ENCODE peak calls at places on chromosomes 2 and 18, in nine cellular contexts. T is choroid plexus epithelial cell, J is PC-9, M is AG10803, P is A549, R is WTC11, L is kidney epithelial cell, O is A673, G is astrocyte of the spinal cord. F is an unnamed sample.

GRCh38 chr2:176139621-176140020 is 10.1 kb downstream of the HOXD8 start:
- DNase-seq in T (no peak), J (no peak), M (peak; percentile 34), P (no peak), R (no peak), L (no peak), O (peak; percentile 55), G (no peak), F (no peak)

GRCh38 chr2:106314427-106314826 is 120.3 kb upstream of the UXS1 start:
- DNase-seq in T (no peak), J (no peak), M (no peak), P (no peak), R (no peak), L (no peak), O (no peak), G (no peak), F (no peak)

GRCh38 chr2:61911510-61911909 is 6.0 kb downstream of the COMMD1 start:
- DNase-seq in T (peak; percentile 25), J (no peak), M (no peak), P (no peak), R (no peak), L (no peak), O (no peak), G (no peak), F (no peak)

GRCh38 chr2:16677875-16678274 is 12.2 kb upstream of the CYRIA start:
- DNase-seq in T (no peak), J (no peak), M (no peak), P (no peak), R (no peak), L (no peak), O (no peak), G (no peak), F (no peak)

GRCh38 chr2:230643576-230644291 is 68.9 kb upstream of the CAB39 start:
- DNase-seq in T (no peak), J (no peak), M (no peak), P (no peak), R (no peak), L (no peak), O (no peak), G (no peak), F (no peak)

GRCh38 chr2:43823751-43824150 is 14.9 kb downstream of the ABCG5 start:
- DNase-seq in T (no peak), J (no peak), M (no peak), P (no peak), R (no peak), L (no peak), O (no peak), G (no peak), F (no peak)

GRCh38 chr2:233346374-233346773 is 7.9 kb upstream of the DGKD start:
- DNase-seq in T (no peak), J (no peak), M (no peak), P (no peak), R (no peak), L (no peak), O (no peak), G (no peak), F (no peak)

GRCh38 chr18:62510744-62511143 is 12.1 kb upstream of the ZCCHC2 start:
- DNase-seq in T (no peak), J (no peak), M (no peak), P (no peak), R (no peak), L (no peak), O (no peak), G (no peak), F (no peak)

GRCh38 chr2:168562971-168563370 is 106.9 kb downstream of the CERS6 start:
- DNase-seq in T (no peak), J (no peak), M (no peak), P (no peak), R (no peak), L (no peak), O (no peak), G (no peak), F (no peak)

GRCh38 chr2:63189026-63189425 is 138.4 kb downstream of the OTX1 start:
- DNase-seq in T (peak; percentile 72), J (peak; percentile 33), M (peak; percentile 47), P (peak; percentile 48), R (peak; percentile 63), L (no peak), O (peak; percentile 75), G (peak; percentile 33), F (peak; percentile 68)

GRCh38 chr18:10169064-10169562 is 255.3 kb downstream of the VAPA start:
- DNase-seq in T (peak; percentile 59), J (no peak), M (peak; percentile 42), P (no peak), R (no peak), L (no peak), O (no peak), G (peak; percentile 82), F (no peak)

GRCh38 chr2:60555066-60555793 is 1.8 kb upstream of the BCL11A start:
- DNase-seq in T (peak; percentile 82), J (peak; percentile 30), M (peak; percentile 65), P (peak; percentile 46), R (peak; percentile 57), L (peak; percentile 38), O (peak; percentile 88), G (peak; percentile 72), F (peak; percentile 64)

GRCh38 chr2:181789827-181790448 is 101.6 kb upstream of the ITPRID2 start:
- DNase-seq in T (no peak), J (no peak), M (no peak), P (no peak), R (no peak), L (no peak), O (no peak), G (no peak), F (no peak)

GRCh38 chr18:23032030-23032582 is 99.0 kb downstream of the RBBP8 start:
- DNase-seq in T (peak; percentile 84), J (no peak), M (peak; percentile 93), P (no peak), R (no peak), L (peak; percentile 28), O (peak; percentile 12), G (peak; percentile 66), F (no peak)

GRCh38 chr2:41937464-41937861 is 110.4 kb upstream of the PKDCC start:
- DNase-seq in T (no peak), J (no peak), M (peak; percentile 67), P (no peak), R (peak; percentile 38), L (no peak), O (peak; percentile 94), G (no peak), F (no peak)

GRCh38 chr2:100321881-100322820 is at the start of gene LONRF2:
- DNase-seq in T (peak; percentile 6), J (no peak), M (peak; percentile 5), P (peak; percentile 44), R (peak; percentile 43), L (no peak), O (peak; percentile 18), G (no peak), F (peak; percentile 66)

GRCh38 chr2:134008837-134009236 is 245.0 kb upstream of the MGAT5 start:
- DNase-seq in T (no peak), J (no peak), M (no peak), P (no peak), R (no peak), L (no peak), O (no peak), G (no peak), F (no peak)

DNA sequence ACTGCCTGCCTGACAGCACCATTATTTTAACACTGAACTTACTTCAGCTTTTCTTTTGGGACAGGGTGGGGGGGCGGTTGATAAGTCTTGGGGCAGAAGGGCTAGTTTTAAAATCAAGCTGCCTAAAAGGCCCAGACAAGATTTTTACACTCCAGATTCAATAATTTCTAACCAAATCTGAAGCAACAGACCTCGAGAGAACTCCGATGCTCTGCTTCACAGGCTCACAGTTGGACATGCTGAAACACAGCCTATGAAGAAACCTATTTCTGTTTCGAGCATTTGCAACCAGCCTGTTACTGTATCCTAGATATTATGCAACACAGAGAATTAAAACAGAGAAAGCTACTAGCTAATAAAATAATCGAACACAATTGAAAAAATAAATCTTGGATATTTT is 1.3 kb upstream of the MYT1L start:
- DNase-seq in T (no peak), J (no peak), M (no peak), P (no peak), R (no peak), L (no peak), O (no peak), G (no peak), F (no peak)
- TF ChIP-seq CTCF in T (no peak), J (no peak), M (no peak), P (no peak), R (no peak), L (no peak), O (no peak), G (no peak), F (no peak)

DNA sequence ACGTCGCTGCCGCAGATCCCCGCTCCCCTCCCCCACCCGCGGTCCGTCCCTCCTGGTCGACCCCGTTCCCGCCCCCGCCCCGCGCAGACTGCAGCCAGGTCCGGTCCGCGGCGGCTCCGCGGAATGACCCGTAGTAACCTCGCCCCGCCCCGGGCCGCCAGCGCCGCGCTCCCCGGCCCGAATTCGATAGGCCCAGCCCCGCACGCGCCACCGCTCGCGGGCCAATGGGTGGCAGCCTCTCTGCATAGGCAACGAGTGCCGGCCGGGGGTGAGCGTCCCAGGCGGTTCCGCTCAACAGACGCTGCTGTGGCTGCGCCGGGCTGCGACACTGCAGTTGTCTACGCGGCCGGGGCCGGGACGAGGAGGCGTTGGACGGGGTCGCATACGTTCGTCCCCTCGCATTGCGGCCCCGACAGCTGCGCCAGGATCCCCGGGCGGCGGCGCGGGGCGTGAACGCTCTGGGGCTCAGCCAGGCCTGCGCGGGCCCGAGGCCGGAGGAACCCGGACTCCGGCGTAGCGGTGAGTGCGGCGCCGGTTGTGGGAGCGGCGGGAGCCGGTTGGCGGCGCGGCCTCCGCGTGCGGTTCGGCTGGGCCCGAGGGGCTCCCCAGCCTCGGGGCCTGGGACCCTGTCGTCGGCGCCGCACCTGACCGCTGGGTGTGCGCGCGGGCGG is at the start of gene ACSL3:
- DNase-seq in T (peak; percentile 95), J (peak; percentile 100), M (peak; percentile 88), P (peak; percentile 82), R (peak; percentile 98), L (no peak), O (peak; percentile 98), G (peak; percentile 95), F (peak; percentile 98)
- TF ChIP-seq CTCF in T (no peak), J (no peak), M (no peak), P (no peak), R (no peak), L (no peak), O (no peak), G (no peak), F (no peak)

DNA sequence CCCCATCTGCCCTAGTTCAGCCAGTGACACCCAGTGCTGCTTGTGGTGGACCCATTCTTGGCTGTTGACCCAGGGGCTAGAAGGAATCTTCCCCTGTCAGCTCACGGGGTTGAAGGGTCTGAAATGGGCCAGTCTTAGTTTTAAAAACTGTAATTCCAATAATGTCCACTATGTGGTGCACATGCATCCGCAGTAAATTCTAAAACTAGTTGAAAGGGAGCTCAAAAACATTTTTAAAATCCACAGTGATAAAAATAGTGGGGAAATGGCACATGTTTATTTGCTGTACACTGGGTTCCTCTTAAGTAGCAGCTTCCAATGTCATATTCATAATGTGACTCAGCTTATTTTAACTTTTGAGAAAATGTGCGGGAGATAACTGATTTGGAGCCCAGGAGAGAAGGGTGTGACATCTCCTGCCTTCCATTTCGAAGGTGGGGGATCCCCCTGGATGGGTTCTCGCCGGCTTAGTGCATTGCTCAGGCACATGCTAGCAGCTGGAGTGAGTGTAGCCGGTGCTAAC is 32.8 kb downstream of the GRHL1 start:
- DNase-seq in T (peak; percentile 71), J (no peak), M (peak; percentile 75), P (peak; percentile 90), R (no peak), L (no peak), O (peak; percentile 71), G (peak; percentile 50), F (no peak)
- TF ChIP-seq CTCF in T (peak; percentile 66), J (peak; percentile 93), M (peak; percentile 72), P (peak; percentile 77), R (peak; percentile 60), L (peak; percentile 53), O (peak; percentile 71), G (peak; percentile 61), F (peak; percentile 69)

GRCh38 chr2:148874868-148875341 is at the start of gene KIF5C:
- DNase-seq in T (peak; percentile 71), J (peak; percentile 66), M (peak; percentile 57), P (peak; percentile 58), R (peak; percentile 95), L (peak; percentile 65), O (peak; percentile 87), G (peak; percentile 83), F (peak; percentile 91)
- TF ChIP-seq CTCF in T (no peak), J (no peak), M (no peak), P (no peak), R (no peak), L (no peak), O (no peak), G (no peak), F (no peak)

F was measured in Calu3.